ENCODE peak calls at places on chromosome 2, in seven cellular contexts. One of them, this sample, is unnamed.

GRCh38 chr2:202237787-202238233 is 587 bp downstream of the SUMO1 start:
- DNase-seq in transverse colon: peak; percentile 21
- DNase-seq in activated CD8-positive, alpha-beta memory T cell treated with anti-CD3 and anti-CD28 coated beads for 1 hour: no peak
- DNase-seq in breast epithelium: no peak
- DNase-seq in activated CD8-positive, alpha-beta T cell treated with anti-CD3 and anti-CD28 coated beads for 36 hours: peak; percentile 25
- DNase-seq in non-pigmented ciliary epithelial cell: no peak
- DNase-seq in cardiac muscle cell: peak; percentile 62
- DNase-seq in this sample: no peak

GRCh38 chr2:56167616-56168015 is 16.2 kb upstream of the CCDC85A start:
- DNase-seq in non-pigmented ciliary epithelial cell: no peak
- DNase-seq in cardiac muscle cell: no peak
- DNase-seq in activated CD8-positive, alpha-beta memory T cell treated with anti-CD3 and anti-CD28 coated beads for 1 hour: no peak
- DNase-seq in transverse colon: no peak
- DNase-seq in activated CD8-positive, alpha-beta T cell treated with anti-CD3 and anti-CD28 coated beads for 36 hours: no peak
- DNase-seq in breast epithelium: no peak
- DNase-seq in this sample: no peak

GRCh38 chr2:202135111-202135874 is 62.2 kb downstream of the KIAA2012 start:
- DNase-seq in activated CD8-positive, alpha-beta T cell treated with anti-CD3 and anti-CD28 coated beads for 36 hours: no peak
- DNase-seq in transverse colon: peak; percentile 75
- DNase-seq in breast epithelium: no peak
- DNase-seq in non-pigmented ciliary epithelial cell: peak; percentile 99
- DNase-seq in cardiac muscle cell: no peak
- DNase-seq in activated CD8-positive, alpha-beta memory T cell treated with anti-CD3 and anti-CD28 coated beads for 1 hour: no peak
- DNase-seq in this sample: no peak

GRCh38 chr2:147538088-147538487 is 306.7 kb upstream of the ACVR2A start:
- DNase-seq in transverse colon: no peak
- DNase-seq in breast epithelium: no peak
- DNase-seq in activated CD8-positive, alpha-beta memory T cell treated with anti-CD3 and anti-CD28 coated beads for 1 hour: no peak
- DNase-seq in cardiac muscle cell: no peak
- DNase-seq in non-pigmented ciliary epithelial cell: no peak
- DNase-seq in activated CD8-positive, alpha-beta T cell treated with anti-CD3 and anti-CD28 coated beads for 36 hours: no peak
- DNase-seq in this sample: no peak

GRCh38 chr2:128690431-128690830 is 371.8 kb upstream of the HS6ST1 start:
- DNase-seq in breast epithelium: no peak
- DNase-seq in activated CD8-positive, alpha-beta T cell treated with anti-CD3 and anti-CD28 coated beads for 36 hours: no peak
- DNase-seq in transverse colon: no peak
- DNase-seq in non-pigmented ciliary epithelial cell: no peak
- DNase-seq in cardiac muscle cell: no peak
- DNase-seq in activated CD8-positive, alpha-beta memory T cell treated with anti-CD3 and anti-CD28 coated beads for 1 hour: no peak
- DNase-seq in this sample: no peak

GRCh38 chr2:118059919-118060478 is 28.3 kb upstream of the INSIG2 start:
- DNase-seq in breast epithelium: no peak
- DNase-seq in non-pigmented ciliary epithelial cell: peak; percentile 95
- DNase-seq in cardiac muscle cell: no peak
- DNase-seq in activated CD8-positive, alpha-beta T cell treated with anti-CD3 and anti-CD28 coated beads for 36 hours: no peak
- DNase-seq in transverse colon: no peak
- DNase-seq in activated CD8-positive, alpha-beta memory T cell treated with anti-CD3 and anti-CD28 coated beads for 1 hour: no peak
- DNase-seq in this sample: no peak

GRCh38 chr2:205685314-205686230 is 3.3 kb downstream of the NRP2 start:
- DNase-seq in cardiac muscle cell: peak; percentile 66
- DNase-seq in transverse colon: no peak
- DNase-seq in non-pigmented ciliary epithelial cell: no peak
- DNase-seq in breast epithelium: no peak
- DNase-seq in activated CD8-positive, alpha-beta T cell treated with anti-CD3 and anti-CD28 coated beads for 36 hours: peak; percentile 26
- DNase-seq in activated CD8-positive, alpha-beta memory T cell treated with anti-CD3 and anti-CD28 coated beads for 1 hour: no peak
- DNase-seq in this sample: peak; percentile 19

GRCh38 chr2:126534508-126534907 is 121.5 kb upstream of the GYPC start:
- DNase-seq in activated CD8-positive, alpha-beta T cell treated with anti-CD3 and anti-CD28 coated beads for 36 hours: peak; percentile 56
- DNase-seq in activated CD8-positive, alpha-beta memory T cell treated with anti-CD3 and anti-CD28 coated beads for 1 hour: no peak
- DNase-seq in breast epithelium: no peak
- DNase-seq in cardiac muscle cell: no peak
- DNase-seq in non-pigmented ciliary epithelial cell: no peak
- DNase-seq in transverse colon: no peak
- DNase-seq in this sample: no peak

GRCh38 chr2:195555971-195556370 is 101.1 kb upstream of the SLC39A10 start:
- DNase-seq in activated CD8-positive, alpha-beta memory T cell treated with anti-CD3 and anti-CD28 coated beads for 1 hour: no peak
- DNase-seq in cardiac muscle cell: no peak
- DNase-seq in activated CD8-positive, alpha-beta T cell treated with anti-CD3 and anti-CD28 coated beads for 36 hours: no peak
- DNase-seq in transverse colon: no peak
- DNase-seq in non-pigmented ciliary epithelial cell: no peak
- DNase-seq in breast epithelium: no peak
- DNase-seq in this sample: no peak

GRCh38 chr2:170073288-170073687 is 104.7 kb upstream of the MYO3B start:
- DNase-seq in activated CD8-positive, alpha-beta T cell treated with anti-CD3 and anti-CD28 coated beads for 36 hours: no peak
- DNase-seq in non-pigmented ciliary epithelial cell: peak; percentile 52
- DNase-seq in breast epithelium: no peak
- DNase-seq in transverse colon: peak; percentile 16
- DNase-seq in activated CD8-positive, alpha-beta memory T cell treated with anti-CD3 and anti-CD28 coated beads for 1 hour: no peak
- DNase-seq in cardiac muscle cell: no peak
- DNase-seq in this sample: no peak

GRCh38 chr2:44707945-44708645 is 233.4 kb upstream of the SIX3 start:
- DNase-seq in non-pigmented ciliary epithelial cell: no peak
- DNase-seq in transverse colon: no peak
- DNase-seq in activated CD8-positive, alpha-beta T cell treated with anti-CD3 and anti-CD28 coated beads for 36 hours: no peak
- DNase-seq in cardiac muscle cell: peak; percentile 23
- DNase-seq in breast epithelium: no peak
- DNase-seq in activated CD8-positive, alpha-beta memory T cell treated with anti-CD3 and anti-CD28 coated beads for 1 hour: no peak
- DNase-seq in this sample: no peak

GRCh38 chr2:73085691-73086090 is 14.2 kb upstream of the SFXN5 start:
- DNase-seq in activated CD8-positive, alpha-beta memory T cell treated with anti-CD3 and anti-CD28 coated beads for 1 hour: peak; percentile 74
- DNase-seq in cardiac muscle cell: peak; percentile 88
- DNase-seq in activated CD8-positive, alpha-beta T cell treated with anti-CD3 and anti-CD28 coated beads for 36 hours: peak; percentile 93
- DNase-seq in non-pigmented ciliary epithelial cell: no peak
- DNase-seq in transverse colon: peak; percentile 88
- DNase-seq in breast epithelium: no peak
- DNase-seq in this sample: peak; percentile 72

GRCh38 chr2:58427572-58428285 is 186.6 kb upstream of the FANCL start:
- DNase-seq in breast epithelium: no peak
- DNase-seq in activated CD8-positive, alpha-beta T cell treated with anti-CD3 and anti-CD28 coated beads for 36 hours: peak; percentile 27
- DNase-seq in non-pigmented ciliary epithelial cell: no peak
- DNase-seq in cardiac muscle cell: peak; percentile 78
- DNase-seq in transverse colon: no peak
- DNase-seq in activated CD8-positive, alpha-beta memory T cell treated with anti-CD3 and anti-CD28 coated beads for 1 hour: no peak
- DNase-seq in this sample: peak; percentile 17